ENCODE peak calls at places on chromosome 19, in seven cellular contexts. H is non-pigmented ciliary epithelial cell, J is T-helper 1 cell, R is NCI-H345, F is kidney glomerular epithelial cell, K is endodermal cell, O is HTR-8/SVneo. G is an unnamed sample.

GRCh38 chr19:2127758-2128157 is 23.6 kb downstream of the AP3D1 start:
- DNase-seq in H (no peak), J (no peak), R (peak), F (no peak), K (no peak), O (no peak), G (no peak)

GRCh38 chr19:15161028-15161984 is 39.5 kb downstream of the NOTCH3 start:
- DNase-seq in H (no peak), J (no peak), R (peak), F (no peak), K (no peak), O (peak), G (no peak)

GRCh38 chr19:12969292-12969988 is at the start of gene DAND5:
- DNase-seq in H (no peak), J (no peak), R (no peak), F (no peak), K (no peak), O (no peak), G (no peak)

GRCh38 chr19:12789098-12789903 is 2.0 kb upstream of the JUNB start:
- DNase-seq in H (no peak), J (no peak), R (no peak), F (no peak), K (no peak), O (no peak), G (no peak)

GRCh38 chr19:7857727-7858701 is 16.2 kb downstream of the PRR36 start:
- DNase-seq in H (no peak), J (no peak), R (no peak), F (no peak), K (peak), O (no peak), G (no peak)

GRCh38 chr19:16325161-16325527 is 518 bp downstream of the KLF2 start:
- DNase-seq in H (no peak), J (peak), R (no peak), F (no peak), K (peak), O (no peak), G (no peak)

GRCh38 chr19:42270346-42271044 is 1.4 kb downstream of the CIC start:
- DNase-seq in H (no peak), J (peak), R (no peak), F (peak), K (no peak), O (no peak), G (peak)

GRCh38 chr19:53868892-53869804 is 1.5 kb downstream of the MYADM start:
- DNase-seq in H (no peak), J (peak), R (no peak), F (peak), K (peak), O (peak), G (peak)

GRCh38 chr19:38784224-38784623 is 4.8 kb upstream of the LGALS7B start:
- DNase-seq in H (peak), J (no peak), R (no peak), F (no peak), K (no peak), O (no peak), G (no peak)

GRCh38 chr19:42207767-42208259 is 9.7 kb downstream of the DEDD2 start:
- DNase-seq in H (peak), J (no peak), R (no peak), F (no peak), K (no peak), O (peak), G (no peak)

GRCh38 chr19:1250374-1251232 is 2.2 kb downstream of the MIDN start:
- DNase-seq in H (no peak), J (peak), R (peak), F (no peak), K (peak), O (no peak), G (no peak)

GRCh38 chr19:30167976-30168635 is 204.1 kb upstream of the ZNF536 start:
- DNase-seq in H (no peak), J (no peak), R (no peak), F (no peak), K (no peak), O (no peak), G (no peak)

GRCh38 chr19:49861127-49861526 is 6.2 kb downstream of the PNKP start:
- DNase-seq in H (no peak), J (no peak), R (peak), F (no peak), K (peak), O (no peak), G (peak)

GRCh38 chr19:18771328-18772242 is 19.5 kb downstream of the COMP start:
- DNase-seq in H (no peak), J (no peak), R (no peak), F (no peak), K (peak), O (no peak), G (no peak)

GRCh38 chr19:14418743-14419037 is 451 bp downstream of the DDX39A start:
- DNase-seq in H (no peak), J (no peak), R (no peak), F (no peak), K (no peak), O (no peak), G (no peak)

GRCh38 chr19:33554821-33555220 is 33.2 kb upstream of the PEPD start:
- DNase-seq in H (no peak), J (no peak), R (no peak), F (no peak), K (no peak), O (no peak), G (no peak)

GRCh38 chr19:3932931-3933810 is at the start of gene NMRK2:
- DNase-seq in H (no peak), J (no peak), R (peak), F (no peak), K (peak), O (no peak), G (peak)

GRCh38 chr19:45922281-45922680 is 7.7 kb upstream of the NANOS2 start:
- DNase-seq in H (no peak), J (no peak), R (no peak), F (no peak), K (peak), O (no peak), G (no peak)

GRCh38 chr19:55683449-55684261 is 8.6 kb downstream of the EPN1 start:
- DNase-seq in H (no peak), J (no peak), R (no peak), F (no peak), K (no peak), O (no peak), G (no peak)

GRCh38 chr19:42386974-42387707 is 3.0 kb downstream of the CNFN start:
- DNase-seq in H (no peak), J (peak), R (peak), F (peak), K (peak), O (peak), G (no peak)

G was measured in gastrocnemius medialis.